ENCODE peak calls at places on chromosomes 13 and 19, in nine cellular contexts. X, W, A, T, C, M, N, E and V are unnamed samples.

GRCh38 chr13:34911159-34911558 is 30.9 kb upstream of the NBEA start:
- DNase-seq in X (no peak), W (no peak), A (no peak), T (no peak), C (no peak), M (no peak), N (no peak), E (no peak), V (no peak)

GRCh38 chr13:23656637-23657036 is 86.4 kb downstream of the TNFRSF19 start:
- DNase-seq in X (no peak), W (no peak), A (peak; percentile 87), T (peak; percentile 81), C (no peak), M (peak; percentile 95), N (peak; percentile 78), E (no peak), V (peak; percentile 78)

GRCh38 chr19:9869008-9869617 is 34.0 kb downstream of the PIN1 start:
- DNase-seq in X (no peak), W (no peak), A (peak; percentile 23), T (no peak), C (no peak), M (no peak), N (no peak), E (no peak), V (no peak)

GRCh38 chr19:32687681-32688080 is 3.9 kb upstream of the NUDT19 start:
- DNase-seq in X (no peak), W (no peak), A (no peak), T (no peak), C (no peak), M (no peak), N (no peak), E (no peak), V (no peak)

GRCh38 chr13:23414682-23415081 is 18.8 kb downstream of the SACS start:
- DNase-seq in X (no peak), W (no peak), A (no peak), T (no peak), C (no peak), M (no peak), N (no peak), E (no peak), V (no peak)

GRCh38 chr13:31891472-31891871 is 140.1 kb upstream of the FRY start:
- DNase-seq in X (no peak), W (no peak), A (no peak), T (no peak), C (no peak), M (no peak), N (no peak), E (no peak), V (no peak)

GRCh38 chr19:17889609-17890214 is 18.0 kb downstream of the SLC5A5 start:
- DNase-seq in X (no peak), W (no peak), A (peak; percentile 28), T (peak; percentile 97), C (no peak), M (peak; percentile 45), N (peak; percentile 52), E (no peak), V (peak; percentile 55)

GRCh38 chr19:36819130-36819630 is 19.0 kb downstream of the ZNF790 start:
- DNase-seq in X (no peak), W (no peak), A (peak; percentile 6), T (no peak), C (no peak), M (peak; percentile 9), N (no peak), E (no peak), V (peak; percentile 6)

GRCh38 chr19:34482380-34483250 is 1.1 kb downstream of the WTIP start:
- DNase-seq in X (no peak), W (no peak), A (peak; percentile 36), T (peak; percentile 94), C (no peak), M (peak; percentile 61), N (peak; percentile 62), E (peak; percentile 54), V (peak; percentile 39)

GRCh38 chr13:36124236-36124822 is 6.9 kb downstream of the DCLK1 start:
- DNase-seq in X (no peak), W (no peak), A (peak; percentile 75), T (peak; percentile 93), C (no peak), M (peak; percentile 80), N (peak; percentile 32), E (no peak), V (peak; percentile 40)

GRCh38 chr19:14416743-14417214 is 2.4 kb downstream of the DDX39A start:
- DNase-seq in X (no peak), W (no peak), A (peak; percentile 65), T (no peak), C (no peak), M (no peak), N (no peak), E (no peak), V (no peak)

GRCh38 chr19:8390617-8390981 is 439 bp downstream of the RAB11B start:
- DNase-seq in X (peak; percentile 89), W (peak; percentile 87), A (peak; percentile 90), T (peak; percentile 99), C (peak; percentile 91), M (peak; percentile 76), N (peak; percentile 89), E (peak; percentile 99), V (peak; percentile 82)

GRCh38 chr19:48633148-48634035 is 3.8 kb downstream of the DBP start:
- DNase-seq in X (no peak), W (no peak), A (no peak), T (peak; percentile 83), C (no peak), M (no peak), N (no peak), E (no peak), V (no peak)

GRCh38 chr19:46610851-46611770 is 10.0 kb downstream of the CALM3 start:
- DNase-seq in X (no peak), W (no peak), A (peak; percentile 51), T (peak; percentile 86), C (no peak), M (peak; percentile 71), N (peak; percentile 44), E (peak; percentile 63), V (peak; percentile 78)